ENCODE peak calls at places on chromosomes 7 and 10, in four cellular contexts. K is GM10248, E is G401, V is AG20443. G is an unnamed sample.

GRCh38 chr10:58818889-58819288 is 306.2 kb downstream of the BICC1 start:
- DNase-seq in E (no peak), K (no peak), V (no peak), G (no peak)

GRCh38 chr7:156896388-156897022 is 3.5 kb upstream of the LMBR1 start:
- DNase-seq in E (no peak), V (no peak), K (no peak), G (no peak)

GRCh38 chr7:64990216-64990615 is 620 bp downstream of the ZNF117 start:
- DNase-seq in E (no peak), V (no peak), K (no peak), G (no peak)

GRCh38 chr10:110446954-110447608 is 50.6 kb upstream of the DUSP5 start:
- DNase-seq in K (no peak), V (peak; percentile 89), E (peak; percentile 97), G (no peak)

GRCh38 chr10:34520084-34520483 is 295.0 kb downstream of the PARD3 start:
- DNase-seq in K (no peak), V (no peak), E (no peak), G (no peak)

GRCh38 chr10:71070741-71071140 is 141.6 kb upstream of the UNC5B start:
- DNase-seq in K (no peak), V (no peak), E (peak; percentile 26), G (no peak)

GRCh38 chr7:135659159-135659837 is 3.0 kb upstream of the STMP1 start:
- DNase-seq in K (no peak), E (no peak), V (no peak), G (no peak)

GRCh38 chr7:98837632-98837972 is 32.2 kb downstream of the TMEM130 start:
- DNase-seq in V (no peak), K (no peak), E (no peak), G (no peak)

GRCh38 chr10:101189461-101190401 is 39.5 kb downstream of the LBX1 start:
- DNase-seq in K (no peak), V (no peak), E (no peak), G (no peak)

GRCh38 chr10:118310822-118311221 is 31.3 kb downstream of the FAM204A start:
- DNase-seq in V (no peak), K (no peak), E (no peak), G (no peak)

GRCh38 chr7:151833213-151833651 is 43.7 kb downstream of the PRKAG2 start:
- DNase-seq in V (no peak), E (peak; percentile 74), K (no peak), G (no peak)

GRCh38 chr7:117412390-117412789 is 14.9 kb downstream of the ASZ1 start:
- DNase-seq in K (no peak), E (no peak), V (no peak), G (no peak)

GRCh38 chr7:73703985-73704639 is 15.4 kb downstream of the STX1A start:
- DNase-seq in E (no peak), V (peak; percentile 70), K (peak; percentile 71), G (peak; percentile 70)

GRCh38 chr10:95447733-95448132 is 113.4 kb downstream of the SORBS1 start:
- DNase-seq in E (no peak), K (no peak), V (peak; percentile 35), G (no peak)

GRCh38 chr10:73781548-73781878 is 335 bp upstream of the CHCHD1 start:
- DNase-seq in K (no peak), V (no peak), E (no peak), G (no peak)

GRCh38 chr10:124605001-124605370 is 139.2 kb downstream of the FAM53B start:
- DNase-seq in E (no peak), V (no peak), K (no peak), G (no peak)

GRCh38 chr10:75556320-75556719 is 124.9 kb downstream of the LRMDA start:
- DNase-seq in E (no peak), V (no peak), K (no peak), G (no peak)

GRCh38 chr10:97149065-97149680 is 36.6 kb downstream of the SLIT1 start:
- DNase-seq in V (no peak), K (no peak), E (no peak), G (no peak)

GRCh38 chr7:42493436-42494198 is 256.6 kb upstream of the GLI3 start:
- DNase-seq in K (no peak), V (peak; percentile 95), E (peak; percentile 9), G (peak; percentile 73)

GRCh38 chr10:23362879-23363787 is 18.5 kb upstream of the C10orf67 start:
- DNase-seq in E (no peak), V (no peak), K (peak; percentile 40), G (no peak)

GRCh38 chr7:5423272-5423843 is at the start of gene TNRC18:
- DNase-seq in V (peak; percentile 43), K (no peak), E (no peak), G (peak; percentile 12)

GRCh38 chr7:89607797-89608196 is 546.5 kb upstream of the STEAP1 start:
- DNase-seq in V (no peak), K (no peak), E (no peak), G (no peak)

GRCh38 chr10:29895436-29895835 is 163.9 kb downstream of the JCAD start:
- DNase-seq in K (no peak), V (peak; percentile 93), E (peak; percentile 2), G (peak; percentile 55)

GRCh38 chr7:73703649-73703984 is 15.9 kb downstream of the STX1A start:
- DNase-seq in K (no peak), E (no peak), V (no peak), G (no peak)

GRCh38 chr7:5459084-5459483 is 35.5 kb upstream of the TNRC18 start:
- DNase-seq in V (no peak), E (no peak), K (no peak), G (no peak)

GRCh38 chr7:133846203-133846945 is 280.8 kb upstream of the LRGUK start:
- DNase-seq in E (no peak), V (no peak), K (no peak), G (no peak)

GRCh38 chr7:44634839-44635591 is 28.6 kb downstream of the OGDH start:
- DNase-seq in E (no peak), V (no peak), K (no peak), G (peak; percentile 42)

GRCh38 chr10:88457680-88458079 is 125.4 kb downstream of the RNLS start:
- DNase-seq in K (no peak), E (no peak), V (no peak), G (peak; percentile 19)

GRCh38 chr10:57716884-57717283 is 550.8 kb downstream of the IPMK start:
- DNase-seq in K (no peak), E (no peak), V (peak; percentile 22), G (no peak)

GRCh38 chr10:75403144-75404022 is 1.8 kb upstream of the ZNF503 start:
- DNase-seq in K (no peak), V (peak; percentile 44), E (peak; percentile 6), G (peak; percentile 27)

GRCh38 chr7:45885264-45885882 is 2.9 kb upstream of the IGFBP1 start:
- DNase-seq in K (no peak), V (peak; percentile 52), E (no peak), G (no peak)

GRCh38 chr10:99393036-99393435 is 37.4 kb downstream of the GOT1 start:
- DNase-seq in V (no peak), K (no peak), E (no peak), G (no peak)

GRCh38 chr7:2929321-2930201 is 85.5 kb upstream of the GNA12 start:
- DNase-seq in K (no peak), V (no peak), E (no peak), G (no peak)

GRCh38 chr10:133336131-133337078 is at the start of gene CALY:
- DNase-seq in V (no peak), K (peak; percentile 63), E (peak; percentile 81), G (peak; percentile 65)

GRCh38 chr10:3500408-3500856 is 284.6 kb downstream of the KLF6 start:
- DNase-seq in V (peak; percentile 94), E (peak; percentile 2), K (no peak), G (peak; percentile 53)

GRCh38 chr7:20211376-20211775 is 5.8 kb downstream of the MACC1 start:
- DNase-seq in K (no peak), V (no peak), E (no peak), G (no peak)

GRCh38 chr7:155803418-155804376 is 8.6 kb downstream of the SHH start:
- DNase-seq in E (no peak), V (no peak), K (no peak), G (peak; percentile 80)

G was measured in mucosa of gallbladder.